ENCODE peak calls at places on chromosomes 6 and 20, in five cellular contexts. G is Karpas-422, A is mammary epithelial cell, R is PC-9, Q is fibroblast of lung. L is an unnamed sample.

GRCh38 chr6:63580704-63580961 is 8.4 kb downstream of the LOC128125822 start:
- DNase-seq in G (no peak), A (no peak), R (no peak), Q (no peak), L (no peak)

GRCh38 chr6:113654396-113654795 is 202.7 kb upstream of the MARCKS start:
- DNase-seq in G (no peak), A (peak; percentile 99), R (peak; percentile 81), Q (peak; percentile 48), L (no peak)

GRCh38 chr6:126051739-126052138 is 65.4 kb downstream of the TRMT11 start:
- DNase-seq in G (no peak), A (no peak), R (no peak), Q (no peak), L (no peak)

GRCh38 chr20:51354769-51355319 is 187.7 kb downstream of the NFATC2 start:
- DNase-seq in G (no peak), A (no peak), R (no peak), Q (no peak), L (no peak)

GRCh38 chr20:41138527-41139226 is 1.3 kb downstream of the PLCG1 start:
- DNase-seq in G (no peak), A (no peak), R (peak; percentile 9), Q (no peak), L (peak; percentile 30)

GRCh38 chr20:62790075-62790474 is 6.2 kb upstream of the MRGBP start:
- DNase-seq in G (no peak), A (no peak), R (no peak), Q (no peak), L (no peak)

GRCh38 chr6:77669913-77670312 is 17.1 kb downstream of the MEI4 start:
- DNase-seq in G (no peak), A (no peak), R (no peak), Q (no peak), L (no peak)

GRCh38 chr6:35024601-35025054 is 116.5 kb downstream of the TCP11 start:
- DNase-seq in G (no peak), A (peak; percentile 90), R (peak; percentile 61), Q (peak; percentile 70), L (no peak)

GRCh38 chr6:32843321-32843978 is 397 bp downstream of the PSMB8 start:
- DNase-seq in G (peak; percentile 86), A (no peak), R (no peak), Q (peak; percentile 17), L (peak; percentile 55)

GRCh38 chr6:152959333-152959732 is 23.5 kb downstream of the FBXO5 start:
- DNase-seq in G (no peak), A (no peak), R (no peak), Q (no peak), L (no peak)

GRCh38 chr6:157317129-157317814 is 6.0 kb downstream of the TMEM242 start:
- DNase-seq in G (no peak), A (peak; percentile 94), R (peak; percentile 68), Q (peak; percentile 88), L (no peak)

GRCh38 chr6:97947841-97948240 is 664.8 kb upstream of the MMS22L start:
- DNase-seq in G (no peak), A (peak; percentile 94), R (peak; percentile 80), Q (peak; percentile 3), L (no peak)

GRCh38 chr20:9397928-9398327 is 116.5 kb upstream of the LAMP5 start:
- DNase-seq in G (peak; percentile 76), A (no peak), R (no peak), Q (no peak), L (peak; percentile 63)

GRCh38 chr20:4326194-4327065 is 311.1 kb upstream of the RNF24 start:
- DNase-seq in G (no peak), A (peak; percentile 82), R (no peak), Q (peak; percentile 19), L (no peak)

GRCh38 chr6:136426627-136427377 is 123.4 kb downstream of the MAP7 start:
- DNase-seq in G (no peak), A (no peak), R (no peak), Q (no peak), L (no peak)

GRCh38 chr20:61835791-61836350 is 229.8 kb downstream of the TAF4 start:
- DNase-seq in G (no peak), A (no peak), R (no peak), Q (no peak), L (no peak)

GRCh38 chr20:32326507-32326851 is 31.7 kb upstream of the ASXL1 start:
- DNase-seq in G (no peak), A (no peak), R (no peak), Q (no peak), L (no peak)

GRCh38 chr6:37654727-37655500 is 42.8 kb downstream of the MDGA1 start:
- DNase-seq in G (no peak), A (no peak), R (no peak), Q (no peak), L (no peak)

GRCh38 chr6:166960609-166960978 is 4.2 kb upstream of the RNASET2 start:
- DNase-seq in G (no peak), A (no peak), R (no peak), Q (no peak), L (no peak)
- H3K4me2 ChIP-seq in G (no peak overlapping the region), A (no peak overlapping the region), R (no peak overlapping the region), Q (no peak overlapping the region), L (no peak overlapping the region)

GRCh38 chr6:31559958-31560696 is 12.0 kb upstream of the LTA start:
- DNase-seq in G (peak; percentile 98), A (peak; percentile 66), R (peak; percentile 83), Q (peak; percentile 37), L (peak; percentile 90)

GRCh38 chr6:31557443-31558317 is 10.3 kb downstream of the NFKBIL1 start:
- DNase-seq in G (peak; percentile 88), A (no peak), R (no peak), Q (no peak), L (no peak)

GRCh38 chr6:31558318-31558625 is 10.9 kb downstream of the NFKBIL1 start:
- DNase-seq in G (no peak), A (no peak), R (no peak), Q (no peak), L (no peak)

GRCh38 chr6:31559606-31559957 is 12.2 kb downstream of the NFKBIL1 start:
- DNase-seq in G (no peak), A (no peak), R (no peak), Q (no peak), L (no peak)

GRCh38 chr6:31558631-31559500 is 11.5 kb downstream of the NFKBIL1 start:
- DNase-seq in G (peak; percentile 96), A (no peak), R (no peak), Q (no peak), L (peak; percentile 75)
- H3K27ac ChIP-seq in G (peak overlapping the region; percentile 99), A (no peak overlapping the region), R (peak overlapping the region; percentile 33), Q (peak overlapping the region; percentile 27), L (peak overlapping the region; percentile 94)

DNA sequence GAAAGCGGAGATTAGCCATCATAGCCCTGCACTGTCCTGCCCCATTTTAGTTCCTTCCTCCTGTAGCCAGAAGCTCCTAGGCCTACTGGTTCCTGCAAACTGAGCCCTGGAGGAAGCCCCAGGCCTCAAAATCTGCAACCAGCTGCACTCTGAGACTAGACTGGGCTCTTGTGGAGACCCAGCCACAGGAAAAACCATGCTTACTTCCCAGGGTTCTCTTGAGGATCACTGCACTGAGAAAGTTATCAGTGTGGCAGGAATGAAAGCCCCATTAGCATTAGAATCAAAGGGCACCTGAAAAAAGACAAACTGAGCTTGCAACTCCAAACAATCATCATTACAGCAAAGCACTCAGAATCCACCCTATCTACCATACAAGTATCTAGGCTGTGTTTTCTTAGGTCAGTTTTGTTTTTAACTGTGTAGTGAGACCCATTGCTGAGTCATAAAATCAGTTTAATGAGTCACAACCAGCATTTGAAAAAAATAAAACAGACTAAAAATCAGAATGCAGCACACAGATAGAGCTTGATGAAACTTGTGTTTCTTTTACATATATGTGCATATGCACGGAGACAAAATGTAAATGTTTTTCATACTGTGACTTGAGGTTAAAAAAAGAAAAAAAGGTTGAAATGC is 91.0 kb downstream of the UNC5CL start:
- DNase-seq in G (no peak), A (peak; percentile 75), R (no peak), Q (peak; percentile 76), L (no peak)
- H2AFZ ChIP-seq in G (no peak overlapping the region), A (peak overlapping the region; percentile 24), R (no peak overlapping the region), Q (no peak overlapping the region), L (no peak overlapping the region)

GRCh38 chr6:16765235-16765634 is 4.0 kb upstream of the ATXN1 start:
- DNase-seq in G (no peak), A (no peak), R (no peak), Q (no peak), L (no peak)
- H3K4me2 ChIP-seq in G (no peak overlapping the region), A (no peak overlapping the region), R (peak overlapping the region; percentile 97), Q (no peak overlapping the region), L (no peak overlapping the region)

GRCh38 chr20:45373353-45374100 is 4.6 kb downstream of the TP53TG5 start:
- DNase-seq in G (peak; percentile 94), A (peak; percentile 67), R (peak; percentile 87), Q (peak; percentile 81), L (peak; percentile 83)
- H3K27ac ChIP-seq in G (no peak overlapping the region), A (no peak overlapping the region), R (no peak overlapping the region), Q (no peak overlapping the region), L (no peak overlapping the region)

GRCh38 chr20:2838170-2838797 is 2.2 kb downstream of the PCED1A start:
- DNase-seq in G (peak; percentile 82), A (no peak), R (no peak), Q (no peak), L (no peak)

GRCh38 chr20:2837561-2837960 is 2.9 kb downstream of the PCED1A start:
- DNase-seq in G (no peak), A (no peak), R (no peak), Q (no peak), L (no peak)

GRCh38 chr20:2839732-2840137 is 720 bp downstream of the PCED1A start:
- DNase-seq in G (no peak), A (no peak), R (no peak), Q (no peak), L (no peak)

GRCh38 chr20:2840138-2840966 is at the start of the genes PCED1A and VPS16:
- DNase-seq in G (peak; percentile 94), A (peak; percentile 81), R (peak; percentile 86), Q (peak; percentile 85), L (peak; percentile 85)

GRCh38 chr20:2838847-2839671 is 1.4 kb downstream of the PCED1A start:
- DNase-seq in G (no peak), A (no peak), R (no peak), Q (no peak), L (no peak)
- H2AFZ ChIP-seq in G (no peak overlapping the region), A (no peak overlapping the region), R (no peak overlapping the region), Q (no peak overlapping the region), L (no peak overlapping the region)

GRCh38 chr6:56888687-56889086 is 66.2 kb upstream of the BEND6 start:
- DNase-seq in G (no peak), A (no peak), R (no peak), Q (no peak), L (no peak)

GRCh38 chr6:56890683-56891429 is 64.1 kb upstream of the BEND6 start:
- DNase-seq in G (peak; percentile 63), A (peak; percentile 63), R (no peak), Q (peak; percentile 93), L (peak; percentile 2)

GRCh38 chr6:56891754-56892153 is 63.2 kb upstream of the BEND6 start:
- DNase-seq in G (no peak), A (no peak), R (no peak), Q (no peak), L (no peak)

GRCh38 chr6:56889492-56889891 is 65.4 kb upstream of the BEND6 start:
- DNase-seq in G (no peak), A (no peak), R (no peak), Q (no peak), L (no peak)

GRCh38 chr6:56890066-56890465 is 64.8 kb upstream of the BEND6 start:
- DNase-seq in G (no peak), A (no peak), R (no peak), Q (no peak), L (no peak)
- H3K4me2 ChIP-seq in G (no peak overlapping the region), A (no peak overlapping the region), R (no peak overlapping the region), Q (no peak overlapping the region), L (no peak overlapping the region)

GRCh38 chr6:28838634-28839442 is 84.9 kb downstream of the TRIM27 start:
- DNase-seq in G (peak; percentile 95), A (peak; percentile 80), R (peak; percentile 83), Q (peak; percentile 68), L (peak; percentile 92)
- H3K27ac ChIP-seq in G (no peak overlapping the region), A (no peak overlapping the region), R (peak overlapping the region; percentile 44), Q (no peak overlapping the region), L (peak overlapping the region; percentile 84)

L was measured in OCI-LY7.